ENCODE peak calls at places on chromosome 22, in four cellular contexts. J is NCI-H1105; S is naive thymus-derived CD8-positive, alpha-beta T cell; O is NCI-H510A treated with DMSO at 0.1 percent for 48 hours. G is an unnamed sample.

GRCh38 chr22:19963863-19964642 is 22.4 kb upstream of the TXNRD2 start:
- DNase-seq in O (no peak), S (no peak), J (no peak), G (no peak)

GRCh38 chr22:39924286-39924685 is 23.4 kb downstream of the GRAP2 start:
- DNase-seq in J (no peak), S (no peak), O (no peak), G (no peak)

GRCh38 chr22:46578824-46579561 is 41.2 kb upstream of the GRAMD4 start:
- DNase-seq in J (no peak), S (no peak), O (no peak), G (no peak)

GRCh38 chr22:20654343-20655208 is 119.3 kb upstream of the SERPIND1 start:
- DNase-seq in O (no peak), J (no peak), S (no peak), G (no peak)

GRCh38 chr22:28381427-28382167 is 298.0 kb downstream of the TTC28 start:
- DNase-seq in O (no peak), J (no peak), S (no peak), G (no peak)

GRCh38 chr22:19635644-19636043 is 78.7 kb upstream of the SEPTIN5 start:
- DNase-seq in S (no peak), J (no peak), O (no peak), G (no peak)

GRCh38 chr22:25368271-25368670 is 148.8 kb downstream of the CRYBB2 start:
- DNase-seq in S (no peak), O (no peak), J (no peak), G (no peak)

GRCh38 chr22:17786435-17787158 is 12.3 kb upstream of the BID start:
- DNase-seq in J (no peak), S (no peak), O (peak), G (peak)

GRCh38 chr22:39384750-39385480 is 14.7 kb upstream of the TAB1 start:
- DNase-seq in J (no peak), S (no peak), O (no peak), G (no peak)

GRCh38 chr22:27100789-27101188 is 443.4 kb downstream of the MIAT start:
- DNase-seq in J (peak), O (peak), S (no peak), G (no peak)

GRCh38 chr22:48089601-48090331 is 1327.3 kb downstream of the TBC1D22A start:
- DNase-seq in J (no peak), S (no peak), O (no peak), G (no peak)

GRCh38 chr22:35601013-35601580 is 16.0 kb downstream of the MB start:
- DNase-seq in S (no peak), J (no peak), O (no peak), G (no peak)

GRCh38 chr22:19960491-19961200 is 19.0 kb upstream of the TXNRD2 start:
- DNase-seq in O (no peak), J (no peak), S (no peak), G (no peak)

GRCh38 chr22:37498289-37498909 is 12.2 kb upstream of the MFNG start:
- DNase-seq in O (no peak), S (peak), J (peak), G (peak)

GRCh38 chr22:18078329-18079041 is 695 bp downstream of the PEX26 start:
- DNase-seq in S (no peak), J (peak), O (peak), G (peak)

GRCh38 chr22:35838849-35839646 is 121.4 kb downstream of the APOL5 start:
- DNase-seq in O (no peak), J (peak), S (no peak), G (peak)

GRCh38 chr22:43848366-43849171 is 13.7 kb downstream of the SULT4A1 start:
- DNase-seq in S (no peak), O (peak), J (peak), G (peak)

GRCh38 chr22:44460287-44461082 is 37.5 kb downstream of the RTL6 start:
- DNase-seq in O (no peak), J (no peak), S (no peak), G (no peak)

GRCh38 chr22:43634316-43634715 is 177.8 kb downstream of the EFCAB6 start:
- DNase-seq in O (no peak), J (no peak), S (no peak), G (no peak)

G was measured in NCI-H146.